ENCODE peak calls at places on chromosome 19, in four cellular contexts. U, N, Q and M are unnamed samples.

GRCh38 chr19:18999016-18999758 is 34.1 kb downstream of the SUGP2 start:
- DNase-seq in U (no peak), N (no peak), Q (no peak), M (no peak)

GRCh38 chr19:7852851-7853759 is 21.1 kb downstream of the PRR36 start:
- DNase-seq in U (peak), N (no peak), Q (peak), M (peak)

GRCh38 chr19:40348961-40349507 is 539 bp downstream of the PLD3 start:
- DNase-seq in U (no peak), N (peak), Q (no peak), M (no peak)

GRCh38 chr19:29843180-29844051 is 31.6 kb downstream of the CCNE1 start:
- DNase-seq in U (peak), N (peak), Q (peak), M (peak)

GRCh38 chr19:40605201-40605971 is 4.2 kb downstream of the LTBP4 start:
- DNase-seq in U (peak), N (peak), Q (peak), M (no peak)

GRCh38 chr19:23049256-23049655 is 46.3 kb upstream of the ZNF728 start:
- DNase-seq in U (no peak), N (no peak), Q (no peak), M (no peak)

GRCh38 chr19:58170860-58171259 is 12.0 kb upstream of the ZNF274 start:
- DNase-seq in U (no peak), N (no peak), Q (no peak), M (no peak)

GRCh38 chr19:35013820-35014754 is 14.0 kb downstream of the GRAMD1A start:
- DNase-seq in U (no peak), N (no peak), Q (no peak), M (no peak)

GRCh38 chr19:48595833-48596232 is 10.7 kb upstream of the SPACA4 start:
- DNase-seq in U (no peak), N (no peak), Q (no peak), M (no peak)

GRCh38 chr19:36008336-36008978 is at the start of gene SYNE4:
- DNase-seq in U (no peak), N (no peak), Q (no peak), M (peak)

GRCh38 chr19:56927791-56928207 is 87.3 kb upstream of the PEG3 start:
- DNase-seq in U (no peak), N (no peak), Q (no peak), M (no peak)

GRCh38 chr19:54432144-54432738 is 16.8 kb upstream of the LENG8 start:
- DNase-seq in U (no peak), N (no peak), Q (no peak), M (no peak)

GRCh38 chr19:5961969-5962945 is 15.7 kb downstream of the RANBP3 start:
- DNase-seq in U (peak), N (no peak), Q (peak), M (no peak)

GRCh38 chr19:33157906-33158305 is 26.0 kb downstream of the WDR88 start:
- DNase-seq in U (no peak), N (no peak), Q (no peak), M (no peak)

GRCh38 chr19:7879102-7879770 is 5.0 kb upstream of the PRR36 start:
- DNase-seq in U (no peak), N (no peak), Q (no peak), M (no peak)

GRCh38 chr19:18194554-18195238 is 1.7 kb downstream of the MPV17L2 start:
- DNase-seq in U (peak), N (no peak), Q (no peak), M (no peak)

GRCh38 chr19:30066781-30067759 is 125.0 kb downstream of the URI1 start:
- DNase-seq in U (no peak), N (no peak), Q (no peak), M (peak)

GRCh38 chr19:49704888-49705642 is 14.1 kb downstream of the CPT1C start:
- DNase-seq in U (no peak), N (no peak), Q (no peak), M (no peak)

GRCh38 chr19:32876919-32877285 is 7.3 kb upstream of the SLC7A9 start:
- DNase-seq in U (peak), N (no peak), Q (no peak), M (no peak)

GRCh38 chr19:35788205-35788960 is 13.0 kb downstream of the ARHGAP33 start:
- DNase-seq in U (no peak), N (no peak), Q (no peak), M (no peak)

GRCh38 chr19:17243854-17244617 is 1.7 kb downstream of the NR2F6 start:
- DNase-seq in U (peak), N (peak), Q (peak), M (peak)

GRCh38 chr19:23527797-23528196 is 132.5 kb upstream of the ZNF91 start:
- DNase-seq in U (no peak), N (no peak), Q (no peak), M (no peak)

GRCh38 chr19:1512671-1513491 is at the start of gene ADAMTSL5:
- DNase-seq in U (peak), N (peak), Q (peak), M (peak)
- H3K27ac ChIP-seq in U (no peak), N (peak), Q (peak), M (no peak)

DNA sequence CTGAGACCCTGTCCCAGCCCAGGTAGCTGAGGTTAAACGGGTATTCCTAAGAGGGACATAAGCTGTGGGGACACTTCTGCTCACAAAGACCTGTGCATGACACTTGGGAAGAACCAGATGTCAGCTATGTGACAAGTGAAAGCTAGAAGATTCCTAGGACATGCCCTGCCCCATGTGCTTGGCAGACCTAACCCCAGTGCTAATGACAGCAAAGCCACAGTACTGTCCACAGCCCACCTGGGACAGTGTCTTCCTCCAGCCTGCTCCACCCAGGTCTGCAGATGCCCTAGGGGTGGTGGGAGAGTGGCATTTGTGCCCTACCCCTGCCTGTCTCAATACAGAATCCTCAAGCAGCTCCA is 18.4 kb upstream of the EPHX3 start:
- DNase-seq in U (no peak), N (no peak), Q (no peak), M (no peak)
- H3K4me3 ChIP-seq in U (no peak), N (no peak), Q (peak), M (no peak)

GRCh38 chr19:38722947-38723605 is 21.2 kb downstream of the CAPN12 start:
- DNase-seq in U (no peak), N (no peak), Q (no peak), M (no peak)

GRCh38 chr19:38720559-38721236 is 23.6 kb downstream of the CAPN12 start:
- DNase-seq in U (no peak), N (no peak), Q (no peak), M (no peak)

GRCh38 chr19:38723606-38724379 is 20.5 kb downstream of the CAPN12 start:
- DNase-seq in U (no peak), N (no peak), Q (no peak), M (no peak)

GRCh38 chr19:38721496-38721895 is 22.8 kb downstream of the CAPN12 start:
- DNase-seq in U (peak), N (no peak), Q (no peak), M (no peak)

DNA sequence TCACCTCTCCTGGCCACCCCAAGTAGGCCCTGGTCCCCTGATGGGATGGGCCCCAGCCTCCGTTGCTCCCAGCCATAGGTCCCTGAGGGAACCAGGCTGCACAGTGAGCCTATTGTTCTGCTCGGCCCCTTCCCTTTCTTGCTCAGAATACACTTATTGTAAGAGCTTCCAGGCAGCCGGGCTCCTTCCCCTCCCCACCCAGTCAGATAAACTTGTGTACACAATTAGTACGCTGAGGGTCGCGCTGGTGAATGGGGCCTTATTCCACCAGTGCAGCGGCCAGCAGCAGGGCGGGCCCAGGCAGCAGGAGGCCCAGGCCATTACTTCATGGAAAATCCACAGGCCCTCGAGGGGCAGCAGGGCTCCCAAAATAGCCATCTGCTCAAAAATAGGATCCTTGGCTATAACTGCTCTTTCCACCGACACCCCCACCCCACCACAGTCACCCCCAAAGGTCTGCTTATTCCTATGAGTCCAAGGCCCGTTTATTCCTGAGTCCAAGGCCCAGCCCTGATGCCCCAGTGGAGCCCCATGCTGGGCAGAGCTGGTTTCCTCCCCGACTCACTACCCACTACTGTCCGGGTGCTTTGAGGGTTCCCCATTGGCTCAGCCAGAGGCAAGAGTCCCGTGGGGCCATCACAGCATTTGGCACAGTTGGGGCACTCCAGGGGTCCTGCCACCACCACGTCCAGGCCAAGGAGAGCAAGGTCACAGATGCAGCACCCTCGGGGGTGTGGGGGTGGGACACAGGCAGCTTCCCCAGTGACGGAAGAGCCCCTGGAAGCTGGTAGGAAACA is 22.1 kb downstream of the CAPN12 start:
- DNase-seq in U (peak), N (peak), Q (peak), M (no peak)
- H3K27ac ChIP-seq in U (peak), N (peak), Q (peak), M (no peak)

GRCh38 chr19:3981373-3981735 is 3.9 kb downstream of the EEF2 start:
- DNase-seq in U (no peak), N (no peak), Q (no peak), M (no peak)
- H3K4me3 ChIP-seq in U (no peak), N (no peak), Q (no peak), M (no peak)

GRCh38 chr19:46520616-46521015 is 24.9 kb upstream of the PNMA8B start:
- DNase-seq in U (no peak), N (no peak), Q (no peak), M (no peak)

GRCh38 chr19:46515879-46516350 is 20.2 kb upstream of the PNMA8B start:
- DNase-seq in U (no peak), N (no peak), Q (no peak), M (no peak)

GRCh38 chr19:46514589-46515289 is 19.1 kb upstream of the PNMA8B start:
- DNase-seq in U (no peak), N (no peak), Q (no peak), M (no peak)

GRCh38 chr19:46515290-46515609 is 19.6 kb upstream of the PNMA8B start:
- DNase-seq in U (no peak), N (no peak), Q (no peak), M (no peak)

GRCh38 chr19:46517471-46517870 is 21.8 kb upstream of the PNMA8B start:
- DNase-seq in U (no peak), N (no peak), Q (no peak), M (no peak)
- H3K27ac ChIP-seq in U (no peak), N (no peak), Q (no peak), M (no peak)

GRCh38 chr19:47483200-47483599 is 819 bp downstream of the KPTN start:
- DNase-seq in U (no peak), N (no peak), Q (no peak), M (no peak)
- H3K4me3 ChIP-seq in U (no peak), N (peak), Q (peak), M (no peak)

GRCh38 chr19:10203686-10204085 is 8.9 kb upstream of the DNMT1 start:
- DNase-seq in U (no peak), N (no peak), Q (no peak), M (no peak)

GRCh38 chr19:10205636-10206035 is 10.9 kb upstream of the DNMT1 start:
- DNase-seq in U (no peak), N (no peak), Q (no peak), M (no peak)

GRCh38 chr19:10209305-10209704 is 14.6 kb upstream of the DNMT1 start:
- DNase-seq in U (no peak), N (no peak), Q (no peak), M (no peak)

GRCh38 chr19:10206226-10206873 is 11.6 kb upstream of the DNMT1 start:
- DNase-seq in U (no peak), N (no peak), Q (no peak), M (no peak)

DNA sequence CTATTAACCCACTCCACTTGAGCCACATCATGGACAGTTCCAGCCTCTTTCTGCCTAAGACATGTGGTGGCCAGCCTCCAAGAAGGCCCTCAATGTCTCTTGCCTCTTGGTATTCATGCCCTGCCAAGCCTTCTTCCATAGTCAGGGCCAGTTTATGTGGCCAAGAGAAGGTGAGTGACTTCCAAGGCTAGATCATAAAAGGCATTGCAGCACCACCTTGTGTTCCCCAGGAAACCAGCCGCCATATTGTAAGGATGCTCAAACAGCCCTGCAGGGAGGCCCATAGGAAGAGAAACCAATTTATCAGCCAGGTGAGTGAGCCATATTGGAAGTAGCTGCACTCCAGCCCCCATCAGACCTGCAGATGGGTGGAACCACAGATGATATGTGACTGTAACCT is 12.3 kb upstream of the DNMT1 start:
- DNase-seq in U (no peak), N (no peak), Q (no peak), M (peak)
- H3K27ac ChIP-seq in U (peak), N (no peak), Q (no peak), M (no peak)